ENCODE peak calls at places on chromosome 21, in six cellular contexts. K is IMR-90, M is HCT116, T is vagina, G is ovary, N is uterus. L is an unnamed sample. For H3K4me1 and H3K36me3, the result is how much of the 10 kb centered on the place peaks cover.

GRCh38 chr21:42269382-42269781 is 45.8 kb downstream of the TFF3 start:
- DNase-seq in G (no peak), T (no peak), N (no peak), K (no peak), M (no peak), L (no peak)

GRCh38 chr21:42375141-42375905 is 9.0 kb upstream of the TFF1 start:
- DNase-seq in G (no peak), M (no peak), K (no peak), T (no peak), N (no peak), L (peak)

GRCh38 chr21:34612056-34612455 is 2.9 kb downstream of the RCAN1 start:
- DNase-seq in N (no peak), T (no peak), K (no peak), G (no peak), M (no peak), L (no peak)

GRCh38 chr21:42291751-42292562 is 23.3 kb downstream of the TFF3 start:
- DNase-seq in K (no peak), T (no peak), N (no peak), M (no peak), G (no peak), L (no peak)

GRCh38 chr21:14092834-14093560 is 117.8 kb downstream of the LIPI start:
- DNase-seq in M (no peak), N (no peak), G (no peak), T (peak), K (no peak), L (no peak)

GRCh38 chr21:16588433-16588860 is 858.7 kb downstream of the USP25 start:
- DNase-seq in K (peak), T (no peak), N (peak), G (peak), M (no peak), L (peak)

GRCh38 chr21:42370894-42371654 is 4.7 kb upstream of the TFF1 start:
- DNase-seq in G (no peak), M (no peak), N (no peak), K (no peak), T (no peak), L (no peak)

GRCh38 chr21:34864370-34865209 is 184.5 kb downstream of the RUNX1 start:
- DNase-seq in T (peak), M (no peak), G (no peak), N (no peak), K (no peak), L (no peak)

GRCh38 chr21:43375006-43375826 is 51.7 kb downstream of the SIK1 start:
- DNase-seq in T (no peak), N (no peak), K (no peak), M (no peak), G (no peak), L (no peak)

GRCh38 chr21:34351786-34352241 is 12.0 kb upstream of the KCNE2 start:
- DNase-seq in T (no peak), K (peak), N (no peak), M (peak), G (no peak), L (peak)

GRCh38 chr21:42474043-42474831 is 21.8 kb downstream of the RSPH1 start:
- DNase-seq in T (no peak), G (no peak), M (peak), K (no peak), N (no peak), L (peak)

GRCh38 chr21:15514073-15514946 is 215.5 kb upstream of the USP25 start:
- DNase-seq in N (no peak), T (no peak), G (no peak), M (no peak), K (no peak), L (peak)

GRCh38 chr21:45414396-45415187 is 9.6 kb downstream of the COL18A1 start:
- DNase-seq in N (no peak), K (no peak), T (no peak), G (peak), M (no peak), L (no peak)
- H3K4me1 ChIP-seq in N (under half), K (under half), T (half or more), G (under half), M (under half), L (under half)

DNA sequence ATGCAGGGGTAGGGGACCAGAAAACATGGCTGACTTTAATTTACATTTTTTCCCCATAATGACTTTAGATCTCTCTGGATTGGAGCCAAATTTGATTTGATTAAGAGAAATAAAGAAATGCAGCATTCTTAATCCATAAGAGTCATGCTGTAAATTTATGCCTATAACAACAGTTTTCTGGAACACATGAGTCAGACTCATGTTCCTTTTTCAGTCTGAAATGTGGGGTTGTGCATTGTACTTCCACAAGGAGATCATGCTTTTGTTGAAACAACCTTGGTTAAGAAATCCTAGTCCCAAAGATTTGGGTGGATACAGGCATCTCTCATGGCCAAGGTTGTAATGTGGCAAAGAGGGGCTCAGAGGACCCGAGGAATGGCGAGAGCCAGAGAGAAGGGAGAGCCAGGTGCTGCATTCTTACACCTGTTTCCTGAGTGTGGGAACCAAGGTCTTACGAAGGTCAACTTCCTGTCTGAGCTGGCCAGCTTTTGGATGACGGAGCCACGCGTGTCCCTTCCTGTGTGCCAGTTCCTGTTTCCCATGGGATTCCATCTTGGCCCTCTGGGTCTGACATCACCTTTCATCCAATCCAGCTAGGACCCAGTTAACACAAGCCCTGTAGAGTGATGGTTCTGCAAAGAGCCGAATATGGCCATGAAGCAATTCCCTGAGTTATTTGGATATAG is 23.1 kb downstream of the CLDN14 start:
- DNase-seq in N (no peak), K (no peak), M (no peak), G (no peak), T (no peak), L (no peak)
- TF ChIP-seq POLR2A in N (no peak), K (no peak), M (no peak), G (no peak), T (no peak), L (no peak)

GRCh38 chr21:38984568-38984967 is 178.8 kb downstream of the ETS2 start:
- DNase-seq in G (no peak), N (no peak), M (no peak), K (no peak), T (no peak), L (no peak)

GRCh38 chr21:38984982-38985422 is 179.3 kb downstream of the ETS2 start:
- DNase-seq in T (no peak), G (peak), N (peak), M (no peak), K (peak), L (no peak)

GRCh38 chr21:38982804-38983203 is 177.1 kb downstream of the ETS2 start:
- DNase-seq in T (no peak), G (no peak), M (no peak), K (no peak), N (no peak), L (no peak)

GRCh38 chr21:38982096-38982495 is 176.4 kb downstream of the ETS2 start:
- DNase-seq in M (no peak), G (no peak), N (no peak), T (no peak), K (no peak), L (no peak)

GRCh38 chr21:38983560-38983959 is 177.8 kb downstream of the ETS2 start:
- DNase-seq in G (no peak), T (no peak), N (no peak), M (no peak), K (no peak), L (no peak)
- H3K36me3 ChIP-seq in G (under half), T (under half), N (under half), M (under half), K (under half), L (under half)

DNA sequence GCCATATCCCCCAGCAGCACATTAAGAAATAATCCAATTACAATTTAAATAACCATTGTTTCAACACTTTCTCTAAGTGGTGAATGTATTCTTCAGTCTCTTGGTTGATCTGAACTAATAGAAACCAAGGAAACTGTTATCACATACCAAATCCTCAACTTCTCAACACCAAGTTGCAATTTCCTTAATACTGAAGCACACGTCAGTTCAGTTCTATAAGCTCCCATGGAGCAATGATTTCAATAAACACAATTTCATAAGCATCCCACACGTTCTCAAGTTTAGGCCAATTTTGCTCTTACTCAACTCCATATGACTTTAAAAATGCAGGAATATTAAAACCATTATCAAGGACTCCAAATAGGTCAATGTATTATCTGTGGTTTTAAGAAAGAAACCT is 5.8 kb upstream of the ERG start:
- DNase-seq in N (no peak), T (no peak), G (no peak), M (no peak), K (no peak), L (no peak)
- H3K4me1 ChIP-seq in N (under half), T (under half), G (under half), M (under half), K (under half), L (under half)